ENCODE peak calls at places on chromosomes 4 and X, in four cellular contexts. K, X, J and Q are unnamed samples.
A peak's percentile ranks its signal among the peaks of the same experiment; 100 is the strongest.

GRCh38 chrX:135421932-135422809 is at the start of gene SMIM10L2A:
- DNase-seq in K (no peak), X (no peak), J (no peak), Q (no peak)

GRCh38 chrX:11754958-11755645 is 2.9 kb upstream of the MSL3 start:
- DNase-seq in K (no peak), X (no peak), J (no peak), Q (no peak)

GRCh38 chrX:147174596-147174995 is 360.1 kb upstream of the CXorf51A start:
- DNase-seq in K (no peak), X (no peak), J (no peak), Q (no peak)

GRCh38 chr4:94412019-94413017 is 39.4 kb upstream of the PDLIM5 start:
- DNase-seq in K (no peak), X (peak; percentile 93), J (peak; percentile 21), Q (no peak)

GRCh38 chr4:13535708-13536361 is 8.5 kb downstream of the NKX3-2 start:
- DNase-seq in K (no peak), X (no peak), J (no peak), Q (no peak)

GRCh38 chr4:165364452-165365080 is 14.2 kb upstream of the CPE start:
- DNase-seq in K (no peak), X (peak; percentile 82), J (peak; percentile 66), Q (no peak)

GRCh38 chr4:8675906-8676305 is 83.3 kb downstream of the CPZ start:
- DNase-seq in K (no peak), X (no peak), J (no peak), Q (no peak)

GRCh38 chrX:70359458-70359857 is 63.7 kb upstream of the GDPD2 start:
- DNase-seq in K (no peak), X (no peak), J (no peak), Q (no peak)

GRCh38 chr4:7705062-7705461 is 234.6 kb downstream of the AFAP1 start:
- DNase-seq in K (no peak), X (no peak), J (no peak), Q (no peak)

GRCh38 chr4:69995526-69996016 is at the start of gene STATH:
- DNase-seq in K (no peak), X (peak; percentile 38), J (no peak), Q (no peak)